ENCODE peak calls at places on chromosomes 16 and 17, in six cellular contexts. O is CD8-positive, alpha-beta memory T cell; B is NCI-H1436; R is stimulated activated CD8-positive, alpha-beta memory T cell treated with anti-CD3 and anti-CD28 coated beads, Interleukin-4, amount 100 ng/mL, for 1 hour; F is astrocyte of the spinal cord; Z is NCI-H1930. A is an unnamed sample.

GRCh38 chr16:97822-98221 is 19.8 kb downstream of the MPG start:
- DNase-seq in B (no peak), O (no peak), F (peak), Z (no peak), R (no peak), A (no peak)

GRCh38 chr17:45857977-45858708 is 13.5 kb downstream of the SPPL2C start:
- DNase-seq in F (peak), O (no peak), Z (no peak), R (no peak), B (no peak), A (no peak)

GRCh38 chr16:89009343-89010209 is 32.6 kb upstream of the CBFA2T3 start:
- DNase-seq in B (no peak), O (no peak), Z (no peak), F (no peak), R (no peak), A (no peak)

GRCh38 chr16:81445143-81445922 is 725 bp downstream of the CMIP start:
- DNase-seq in F (peak), Z (no peak), R (no peak), O (peak), B (peak), A (peak)

GRCh38 chr17:3730881-3731429 is 7.3 kb downstream of the HASPIN start:
- DNase-seq in F (peak), B (no peak), R (no peak), O (no peak), Z (no peak), A (no peak)

GRCh38 chr17:73165616-73166404 is 1.0 kb downstream of the SSTR2 start:
- DNase-seq in B (peak), O (no peak), R (no peak), F (no peak), Z (no peak), A (no peak)

GRCh38 chr16:85321856-85322271 is 209.6 kb upstream of the CIBAR2 start:
- DNase-seq in B (no peak), O (no peak), F (peak), R (no peak), Z (no peak), A (no peak)

GRCh38 chr17:81553616-81554181 is 1.5 kb upstream of the FAAP100 start:
- DNase-seq in O (no peak), F (peak), R (no peak), Z (no peak), B (peak), A (no peak)

GRCh38 chr17:8776861-8777260 is 18.5 kb upstream of the SPDYE4 start:
- DNase-seq in R (no peak), F (no peak), O (no peak), B (no peak), Z (no peak), A (no peak)

GRCh38 chr17:81265576-81265975 is 26.5 kb downstream of the NDUFAF8 start:
- DNase-seq in Z (no peak), O (no peak), B (no peak), F (no peak), R (no peak), A (no peak)

GRCh38 chr17:36544049-36544319 is 735 bp upstream of the GGNBP2 start:
- DNase-seq in F (no peak), R (no peak), Z (peak), O (no peak), B (no peak), A (no peak)

GRCh38 chr16:76970087-76970744 is 220.8 kb upstream of the MON1B start:
- DNase-seq in O (no peak), Z (no peak), B (no peak), F (peak), R (no peak), A (no peak)

GRCh38 chr16:1706386-1707192 is 594 bp downstream of the MAPK8IP3 start:
- DNase-seq in R (no peak), F (no peak), B (peak), Z (no peak), O (peak), A (no peak)

GRCh38 chr17:31699281-31699680 is 159.8 kb downstream of the COPRS start:
- DNase-seq in B (no peak), O (no peak), R (no peak), F (no peak), Z (no peak), A (no peak)

GRCh38 chr17:40347319-40348135 is 17.0 kb downstream of the GJD3 start:
- DNase-seq in B (no peak), Z (no peak), R (no peak), O (no peak), F (no peak), A (no peak)

GRCh38 chr17:4504188-4504587 is 5.5 kb downstream of the SPNS2 start:
- DNase-seq in B (no peak), O (no peak), Z (no peak), F (no peak), R (no peak), A (no peak)

GRCh38 chr16:85986931-85987749 is 88.2 kb downstream of the IRF8 start:
- DNase-seq in R (no peak), F (no peak), Z (peak), O (peak), B (no peak), A (peak)

GRCh38 chr17:68707032-68707431 is 105.9 kb upstream of the FAM20A start:
- DNase-seq in R (no peak), B (no peak), O (no peak), Z (no peak), F (peak), A (no peak)

A was measured in activated B cell treated with CpG ODN at 0.5 μM for 24 hours.